ENCODE peak calls at places on chromosomes 5 and 9, in seven cellular contexts. One of them, this sample, is unnamed.

GRCh38 chr5:129541648-129542251 is 81.7 kb downstream of the ADAMTS19 start:
- DNase-seq in WERI-Rb-1: no peak
- DNase-seq in neural progenitor cell: no peak
- DNase-seq in choroid plexus epithelial cell: peak; percentile 3
- DNase-seq in naive thymus-derived CD4-positive, alpha-beta T cell: no peak
- DNase-seq in B cell: no peak
- DNase-seq in NCI-H345: no peak
- DNase-seq in this sample: no peak

GRCh38 chr9:96491880-96492525 is 42.0 kb downstream of the HABP4 start:
- DNase-seq in WERI-Rb-1: no peak
- DNase-seq in neural progenitor cell: no peak
- DNase-seq in choroid plexus epithelial cell: no peak
- DNase-seq in naive thymus-derived CD4-positive, alpha-beta T cell: no peak
- DNase-seq in B cell: no peak
- DNase-seq in NCI-H345: no peak
- DNase-seq in this sample: no peak

GRCh38 chr9:127349483-127350127 is 47.4 kb upstream of the SLC2A8 start:
- DNase-seq in WERI-Rb-1: no peak
- DNase-seq in neural progenitor cell: no peak
- DNase-seq in choroid plexus epithelial cell: no peak
- DNase-seq in naive thymus-derived CD4-positive, alpha-beta T cell: no peak
- DNase-seq in B cell: no peak
- DNase-seq in NCI-H345: no peak
- DNase-seq in this sample: no peak

GRCh38 chr5:34584165-34584564 is 72.0 kb upstream of the RAI14 start:
- DNase-seq in WERI-Rb-1: no peak
- DNase-seq in neural progenitor cell: no peak
- DNase-seq in choroid plexus epithelial cell: no peak
- DNase-seq in naive thymus-derived CD4-positive, alpha-beta T cell: no peak
- DNase-seq in B cell: no peak
- DNase-seq in NCI-H345: no peak
- DNase-seq in this sample: no peak

GRCh38 chr9:83432104-83432627 is 106.0 kb downstream of the FRMD3 start:
- DNase-seq in WERI-Rb-1: no peak
- DNase-seq in neural progenitor cell: peak; percentile 61
- DNase-seq in choroid plexus epithelial cell: peak; percentile 27
- DNase-seq in naive thymus-derived CD4-positive, alpha-beta T cell: no peak
- DNase-seq in B cell: no peak
- DNase-seq in NCI-H345: no peak
- DNase-seq in this sample: peak; percentile 24

GRCh38 chr5:62931081-62931480 is 352.5 kb downstream of the LRRC70 start:
- DNase-seq in WERI-Rb-1: no peak
- DNase-seq in neural progenitor cell: no peak
- DNase-seq in choroid plexus epithelial cell: peak; percentile 70
- DNase-seq in naive thymus-derived CD4-positive, alpha-beta T cell: no peak
- DNase-seq in B cell: no peak
- DNase-seq in NCI-H345: no peak
- DNase-seq in this sample: no peak

GRCh38 chr9:69325409-69326212 is 596 bp downstream of the ENTREP1 start:
- DNase-seq in WERI-Rb-1: peak; percentile 19
- DNase-seq in neural progenitor cell: peak; percentile 64
- DNase-seq in choroid plexus epithelial cell: no peak
- DNase-seq in naive thymus-derived CD4-positive, alpha-beta T cell: no peak
- DNase-seq in B cell: no peak
- DNase-seq in NCI-H345: peak; percentile 28
- DNase-seq in this sample: no peak

GRCh38 chr9:115161431-115161830 is 43.5 kb upstream of the TNC start:
- DNase-seq in WERI-Rb-1: no peak
- DNase-seq in neural progenitor cell: no peak
- DNase-seq in choroid plexus epithelial cell: no peak
- DNase-seq in naive thymus-derived CD4-positive, alpha-beta T cell: no peak
- DNase-seq in B cell: no peak
- DNase-seq in NCI-H345: no peak
- DNase-seq in this sample: no peak

GRCh38 chr9:5870691-5871090 is 20.0 kb upstream of the MLANA start:
- DNase-seq in WERI-Rb-1: no peak
- DNase-seq in neural progenitor cell: no peak
- DNase-seq in choroid plexus epithelial cell: peak; percentile 84
- DNase-seq in naive thymus-derived CD4-positive, alpha-beta T cell: no peak
- DNase-seq in B cell: no peak
- DNase-seq in NCI-H345: peak; percentile 8
- DNase-seq in this sample: no peak

GRCh38 chr9:128203842-128204551 is 818 bp downstream of the DNM1 start:
- DNase-seq in WERI-Rb-1: peak; percentile 97
- DNase-seq in neural progenitor cell: peak; percentile 80
- DNase-seq in choroid plexus epithelial cell: no peak
- DNase-seq in naive thymus-derived CD4-positive, alpha-beta T cell: peak; percentile 24
- DNase-seq in B cell: peak; percentile 50
- DNase-seq in NCI-H345: peak; percentile 57
- DNase-seq in this sample: no peak

This sample was measured in putamen.